ENCODE peak calls at places on chromosomes 13 and 19, in nine cellular contexts. One of them, this sample, is unnamed.

GRCh38 chr19:46571495-46571894 is 29.6 kb upstream of the CALM3 start:
- DNase-seq in mucosa of descending colon: no peak
- DNase-seq in fibroblast of pulmonary artery: peak; percentile 28
- DNase-seq in AG10803: no peak
- DNase-seq in A549: peak; percentile 79
- DNase-seq in Peyer's patch: no peak
- DNase-seq in AG04449: no peak
- DNase-seq in sigmoid colon: no peak
- DNase-seq in AG09309: no peak
- DNase-seq in this sample: no peak

GRCh38 chr19:8580710-8581281 is 3.6 kb upstream of the MYO1F start:
- DNase-seq in fibroblast of pulmonary artery: peak; percentile 77
- DNase-seq in AG04449: no peak
- DNase-seq in AG10803: peak; percentile 64
- DNase-seq in Peyer's patch: peak; percentile 85
- DNase-seq in sigmoid colon: peak; percentile 88
- DNase-seq in mucosa of descending colon: peak; percentile 87
- DNase-seq in A549: peak; percentile 50
- DNase-seq in AG09309: no peak
- DNase-seq in this sample: peak; percentile 89

GRCh38 chr13:113058988-113059850 is 46.4 kb upstream of the F7 start:
- DNase-seq in fibroblast of pulmonary artery: peak; percentile 28
- DNase-seq in sigmoid colon: peak; percentile 50
- DNase-seq in AG10803: no peak
- DNase-seq in mucosa of descending colon: no peak
- DNase-seq in Peyer's patch: no peak
- DNase-seq in A549: no peak
- DNase-seq in AG04449: no peak
- DNase-seq in AG09309: no peak
- DNase-seq in this sample: peak; percentile 26

GRCh38 chr13:97766749-97767148 is 186.7 kb upstream of the IPO5 start:
- DNase-seq in AG10803: no peak
- DNase-seq in Peyer's patch: no peak
- DNase-seq in A549: no peak
- DNase-seq in fibroblast of pulmonary artery: no peak
- DNase-seq in mucosa of descending colon: no peak
- DNase-seq in sigmoid colon: no peak
- DNase-seq in AG04449: no peak
- DNase-seq in AG09309: no peak
- DNase-seq in this sample: no peak

GRCh38 chr13:80783926-80784325 is 443.0 kb upstream of the SPRY2 start:
- DNase-seq in AG10803: no peak
- DNase-seq in Peyer's patch: no peak
- DNase-seq in A549: no peak
- DNase-seq in sigmoid colon: no peak
- DNase-seq in mucosa of descending colon: no peak
- DNase-seq in AG04449: no peak
- DNase-seq in fibroblast of pulmonary artery: peak; percentile 81
- DNase-seq in AG09309: no peak
- DNase-seq in this sample: no peak

GRCh38 chr13:81929988-81930387 is 1589.1 kb upstream of the SPRY2 start:
- DNase-seq in fibroblast of pulmonary artery: peak; percentile 34
- DNase-seq in AG04449: no peak
- DNase-seq in Peyer's patch: no peak
- DNase-seq in A549: no peak
- DNase-seq in AG09309: no peak
- DNase-seq in mucosa of descending colon: no peak
- DNase-seq in sigmoid colon: no peak
- DNase-seq in AG10803: no peak
- DNase-seq in this sample: no peak

GRCh38 chr19:52336117-52336811 is at the start of gene ZNF610:
- DNase-seq in sigmoid colon: peak; percentile 94
- DNase-seq in AG09309: peak; percentile 28
- DNase-seq in mucosa of descending colon: peak; percentile 94
- DNase-seq in Peyer's patch: peak; percentile 91
- DNase-seq in AG10803: peak; percentile 76
- DNase-seq in A549: no peak
- DNase-seq in AG04449: peak; percentile 7
- DNase-seq in fibroblast of pulmonary artery: peak; percentile 87
- DNase-seq in this sample: peak; percentile 93

GRCh38 chr19:36577271-36577996 is 4.3 kb upstream of the ZNF529 start:
- DNase-seq in AG10803: no peak
- DNase-seq in Peyer's patch: no peak
- DNase-seq in AG09309: no peak
- DNase-seq in sigmoid colon: no peak
- DNase-seq in mucosa of descending colon: no peak
- DNase-seq in AG04449: no peak
- DNase-seq in A549: no peak
- DNase-seq in fibroblast of pulmonary artery: no peak
- DNase-seq in this sample: no peak

GRCh38 chr13:52652980-52653303 is 306 bp downstream of the SUGT1 start:
- DNase-seq in sigmoid colon: peak; percentile 73
- DNase-seq in AG09309: no peak
- DNase-seq in AG10803: no peak
- DNase-seq in mucosa of descending colon: no peak
- DNase-seq in Peyer's patch: no peak
- DNase-seq in AG04449: no peak
- DNase-seq in fibroblast of pulmonary artery: no peak
- DNase-seq in A549: peak; percentile 6
- DNase-seq in this sample: no peak

GRCh38 chr19:53977991-53978731 is 13.3 kb upstream of the CACNG6 start:
- DNase-seq in AG09309: peak; percentile 32
- DNase-seq in AG04449: peak; percentile 37
- DNase-seq in sigmoid colon: no peak
- DNase-seq in mucosa of descending colon: peak; percentile 35
- DNase-seq in AG10803: peak; percentile 86
- DNase-seq in fibroblast of pulmonary artery: peak; percentile 98
- DNase-seq in Peyer's patch: no peak
- DNase-seq in A549: peak; percentile 99
- DNase-seq in this sample: peak; percentile 64

GRCh38 chr19:46076951-46077814 is 36.4 kb upstream of the IGFL4 start:
- DNase-seq in mucosa of descending colon: peak; percentile 37
- DNase-seq in A549: peak; percentile 95
- DNase-seq in fibroblast of pulmonary artery: peak; percentile 89
- DNase-seq in AG04449: peak; percentile 9
- DNase-seq in Peyer's patch: peak; percentile 66
- DNase-seq in AG09309: peak; percentile 32
- DNase-seq in sigmoid colon: peak; percentile 73
- DNase-seq in AG10803: peak; percentile 73
- DNase-seq in this sample: no peak

GRCh38 chr19:15519433-15519976 is 11.2 kb downstream of the CYP4F22 start:
- DNase-seq in mucosa of descending colon: no peak
- DNase-seq in sigmoid colon: no peak
- DNase-seq in A549: no peak
- DNase-seq in fibroblast of pulmonary artery: no peak
- DNase-seq in AG04449: no peak
- DNase-seq in AG10803: no peak
- DNase-seq in AG09309: no peak
- DNase-seq in Peyer's patch: no peak
- DNase-seq in this sample: no peak

GRCh38 chr19:48741222-48741999 is 1.0 kb upstream of the RASIP1 start:
- DNase-seq in AG10803: no peak
- DNase-seq in A549: peak; percentile 66
- DNase-seq in AG09309: no peak
- DNase-seq in AG04449: no peak
- DNase-seq in mucosa of descending colon: peak; percentile 72
- DNase-seq in Peyer's patch: peak; percentile 78
- DNase-seq in fibroblast of pulmonary artery: no peak
- DNase-seq in sigmoid colon: no peak
- DNase-seq in this sample: no peak

GRCh38 chr19:48403606-48404005 is 10.1 kb downstream of the GRIN2D start:
- DNase-seq in AG04449: no peak
- DNase-seq in AG09309: no peak
- DNase-seq in AG10803: peak; percentile 55
- DNase-seq in A549: no peak
- DNase-seq in fibroblast of pulmonary artery: peak; percentile 72
- DNase-seq in sigmoid colon: no peak
- DNase-seq in Peyer's patch: no peak
- DNase-seq in mucosa of descending colon: no peak
- DNase-seq in this sample: no peak

GRCh38 chr19:50796634-50797428 is 6.6 kb downstream of the ACP4 start:
- DNase-seq in sigmoid colon: no peak
- DNase-seq in AG09309: no peak
- DNase-seq in mucosa of descending colon: no peak
- DNase-seq in AG10803: no peak
- DNase-seq in AG04449: no peak
- DNase-seq in Peyer's patch: no peak
- DNase-seq in fibroblast of pulmonary artery: no peak
- DNase-seq in A549: no peak
- DNase-seq in this sample: no peak
- H3K4me3 ChIP-seq in sigmoid colon: no peak overlapping the region
- H3K4me3 ChIP-seq in AG09309: no peak overlapping the region
- H3K4me3 ChIP-seq in mucosa of descending colon: no peak overlapping the region
- H3K4me3 ChIP-seq in AG10803: no peak overlapping the region
- H3K4me3 ChIP-seq in AG04449: no peak overlapping the region
- H3K4me3 ChIP-seq in Peyer's patch: no peak overlapping the region
- H3K4me3 ChIP-seq in fibroblast of pulmonary artery: no peak overlapping the region
- H3K4me3 ChIP-seq in A549: no peak overlapping the region
- H3K4me3 ChIP-seq in this sample: no peak overlapping the region

GRCh38 chr13:20116213-20116612 is 44.6 kb downstream of the GJA3 start:
- DNase-seq in Peyer's patch: no peak
- DNase-seq in mucosa of descending colon: no peak
- DNase-seq in AG04449: no peak
- DNase-seq in fibroblast of pulmonary artery: no peak
- DNase-seq in AG09309: no peak
- DNase-seq in sigmoid colon: no peak
- DNase-seq in A549: no peak
- DNase-seq in AG10803: no peak
- DNase-seq in this sample: no peak
- TF ChIP-seq CTCF in Peyer's patch: no peak
- TF ChIP-seq CTCF in mucosa of descending colon: no peak
- TF ChIP-seq CTCF in AG04449: no peak
- TF ChIP-seq CTCF in fibroblast of pulmonary artery: no peak
- TF ChIP-seq CTCF in AG09309: no peak
- TF ChIP-seq CTCF in sigmoid colon: no peak
- TF ChIP-seq CTCF in A549: no peak
- TF ChIP-seq CTCF in AG10803: no peak
- TF ChIP-seq CTCF in this sample: no peak

GRCh38 chr19:1287622-1288527 is 2.2 kb downstream of the EFNA2 start:
- DNase-seq in mucosa of descending colon: peak; percentile 42
- DNase-seq in sigmoid colon: no peak
- DNase-seq in A549: no peak
- DNase-seq in fibroblast of pulmonary artery: no peak
- DNase-seq in AG04449: no peak
- DNase-seq in Peyer's patch: no peak
- DNase-seq in AG10803: no peak
- DNase-seq in AG09309: no peak
- DNase-seq in this sample: no peak

GRCh38 chr19:1285737-1286360 is at the start of gene EFNA2:
- DNase-seq in Peyer's patch: no peak
- DNase-seq in AG09309: no peak
- DNase-seq in sigmoid colon: no peak
- DNase-seq in A549: no peak
- DNase-seq in AG04449: no peak
- DNase-seq in fibroblast of pulmonary artery: no peak
- DNase-seq in mucosa of descending colon: peak; percentile 44
- DNase-seq in AG10803: no peak
- DNase-seq in this sample: no peak

GRCh38 chr19:1286859-1287621 is 1.4 kb downstream of the EFNA2 start:
- DNase-seq in mucosa of descending colon: peak; percentile 57
- DNase-seq in AG04449: no peak
- DNase-seq in A549: no peak
- DNase-seq in AG09309: no peak
- DNase-seq in AG10803: no peak
- DNase-seq in sigmoid colon: no peak
- DNase-seq in Peyer's patch: no peak
- DNase-seq in fibroblast of pulmonary artery: no peak
- DNase-seq in this sample: no peak

GRCh38 chr19:1284979-1285736 is 515 bp upstream of the EFNA2 start:
- DNase-seq in mucosa of descending colon: peak; percentile 52
- DNase-seq in Peyer's patch: no peak
- DNase-seq in AG10803: no peak
- DNase-seq in A549: no peak
- DNase-seq in AG04449: no peak
- DNase-seq in sigmoid colon: no peak
- DNase-seq in AG09309: no peak
- DNase-seq in fibroblast of pulmonary artery: no peak
- DNase-seq in this sample: no peak

DNA sequence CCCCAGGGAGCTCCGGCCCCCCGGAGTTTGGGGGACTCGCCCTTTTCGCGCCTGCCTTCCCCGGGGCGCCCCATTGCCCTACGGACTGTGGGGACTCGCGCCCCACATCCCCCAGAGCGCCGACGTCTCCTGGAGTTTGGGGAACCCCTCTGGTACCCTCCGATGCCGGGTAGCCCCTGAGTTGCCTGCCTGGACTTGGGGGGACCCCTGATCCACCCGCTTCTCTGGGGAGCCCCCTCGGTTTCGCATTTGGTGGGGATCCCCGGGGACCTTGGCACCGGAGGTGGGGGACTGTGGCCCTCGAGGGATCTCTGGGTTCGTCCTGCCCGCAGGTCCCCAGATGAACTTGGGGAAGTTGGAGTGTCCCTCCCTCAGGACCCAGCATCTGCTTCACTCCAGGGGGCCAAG is 782 bp downstream of the EFNA2 start:
- DNase-seq in Peyer's patch: no peak
- DNase-seq in fibroblast of pulmonary artery: no peak
- DNase-seq in AG10803: no peak
- DNase-seq in AG04449: no peak
- DNase-seq in A549: no peak
- DNase-seq in mucosa of descending colon: peak; percentile 43
- DNase-seq in sigmoid colon: no peak
- DNase-seq in AG09309: no peak
- DNase-seq in this sample: no peak
- H3K4me3 ChIP-seq in Peyer's patch: peak overlapping the region; percentile 66
- H3K4me3 ChIP-seq in fibroblast of pulmonary artery: no peak overlapping the region
- H3K4me3 ChIP-seq in AG10803: no peak overlapping the region
- H3K4me3 ChIP-seq in AG04449: no peak overlapping the region
- H3K4me3 ChIP-seq in A549: peak overlapping the region; percentile 62
- H3K4me3 ChIP-seq in mucosa of descending colon: peak overlapping the region; percentile 14
- H3K4me3 ChIP-seq in sigmoid colon: no peak overlapping the region
- H3K4me3 ChIP-seq in AG09309: no peak overlapping the region
- H3K4me3 ChIP-seq in this sample: no peak overlapping the region

GRCh38 chr13:34303346-34303745 is 485.4 kb downstream of the RFC3 start:
- DNase-seq in fibroblast of pulmonary artery: no peak
- DNase-seq in AG09309: no peak
- DNase-seq in A549: no peak
- DNase-seq in AG04449: no peak
- DNase-seq in sigmoid colon: no peak
- DNase-seq in AG10803: no peak
- DNase-seq in mucosa of descending colon: no peak
- DNase-seq in Peyer's patch: no peak
- DNase-seq in this sample: no peak
- TF ChIP-seq CTCF in fibroblast of pulmonary artery: no peak
- TF ChIP-seq CTCF in AG09309: no peak
- TF ChIP-seq CTCF in A549: no peak
- TF ChIP-seq CTCF in AG04449: no peak
- TF ChIP-seq CTCF in sigmoid colon: no peak
- TF ChIP-seq CTCF in AG10803: no peak
- TF ChIP-seq CTCF in mucosa of descending colon: no peak
- TF ChIP-seq CTCF in Peyer's patch: no peak
- TF ChIP-seq CTCF in this sample: no peak

DNA sequence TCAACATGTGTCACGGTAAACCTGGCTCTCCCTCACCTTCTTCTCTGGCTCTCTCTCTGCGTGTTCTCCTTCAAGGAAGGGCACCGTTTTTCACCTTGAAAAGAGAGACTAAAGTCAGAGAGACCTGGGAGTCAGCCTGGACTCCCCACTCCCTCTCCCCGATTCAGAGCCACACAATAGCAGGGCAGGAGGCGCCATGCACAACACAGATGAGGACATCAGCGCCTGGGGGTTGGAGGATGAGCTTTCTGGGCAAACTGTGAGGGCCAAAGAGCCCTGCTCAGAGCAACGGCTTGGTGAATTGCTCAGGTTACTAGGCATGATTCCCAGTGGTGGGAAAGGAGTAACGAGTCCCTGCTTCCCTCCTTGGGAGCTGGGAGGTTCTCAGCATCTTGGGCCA is 32.3 kb downstream of the HSPH1 start:
- DNase-seq in A549: no peak
- DNase-seq in sigmoid colon: no peak
- DNase-seq in AG04449: no peak
- DNase-seq in Peyer's patch: no peak
- DNase-seq in AG09309: no peak
- DNase-seq in AG10803: no peak
- DNase-seq in mucosa of descending colon: no peak
- DNase-seq in fibroblast of pulmonary artery: no peak
- DNase-seq in this sample: no peak
- H3K4me3 ChIP-seq in A549: no peak overlapping the region
- H3K4me3 ChIP-seq in sigmoid colon: no peak overlapping the region
- H3K4me3 ChIP-seq in AG04449: no peak overlapping the region
- H3K4me3 ChIP-seq in Peyer's patch: no peak overlapping the region
- H3K4me3 ChIP-seq in AG09309: no peak overlapping the region
- H3K4me3 ChIP-seq in AG10803: no peak overlapping the region
- H3K4me3 ChIP-seq in mucosa of descending colon: no peak overlapping the region
- H3K4me3 ChIP-seq in fibroblast of pulmonary artery: no peak overlapping the region
- H3K4me3 ChIP-seq in this sample: no peak overlapping the region